ENCODE peak calls at places on chromosome 21, in four cellular contexts. T is K562, N is GM12878, F is GM12891. Q is an unnamed sample.

GRCh38 chr21:17901458-17902092 is 82.4 kb upstream of the C21orf91 start:
- DNase-seq in T (no peak), N (peak), F (no peak), Q (no peak)

GRCh38 chr21:38504056-38504455 is 5.8 kb upstream of the ERG start:
- DNase-seq in T (no peak), N (no peak), F (no peak), Q (no peak)

GRCh38 chr21:16534408-16535099 is 804.8 kb downstream of the USP25 start:
- DNase-seq in T (no peak), N (no peak), F (no peak), Q (no peak)

GRCh38 chr21:38474796-38475195 is 23.5 kb downstream of the ERG start:
- DNase-seq in T (no peak), N (no peak), F (no peak), Q (no peak)

GRCh38 chr21:17045214-17045835 is 467.5 kb upstream of the CXADR start:
- DNase-seq in T (no peak), N (no peak), F (no peak), Q (no peak)

GRCh38 chr21:15062566-15062965 is 2.2 kb downstream of the NRIP1 start:
- DNase-seq in T (no peak), N (no peak), F (no peak), Q (no peak)

GRCh38 chr21:30958737-30959136 is 77.4 kb upstream of the KRTAP11-1 start:
- DNase-seq in T (no peak), N (no peak), F (no peak), Q (no peak)

GRCh38 chr21:35840949-35841348 is 219.4 kb downstream of the SETD4 start:
- DNase-seq in T (no peak), N (no peak), F (no peak), Q (no peak)

GRCh38 chr21:32386195-32386870 is 6.5 kb downstream of the URB1 start:
- DNase-seq in T (no peak), N (no peak), F (no peak), Q (no peak)

GRCh38 chr21:32256226-32256625 is 22.6 kb downstream of the MIS18A start:
- DNase-seq in T (no peak), N (no peak), F (no peak), Q (no peak)

GRCh38 chr21:32389337-32390015 is 3.3 kb downstream of the URB1 start:
- DNase-seq in T (no peak), N (no peak), F (no peak), Q (no peak)

GRCh38 chr21:16509466-16509865 is 779.7 kb downstream of the USP25 start:
- DNase-seq in T (no peak), N (no peak), F (no peak), Q (no peak)

GRCh38 chr21:39125752-39126485 is 57.3 kb downstream of the PSMG1 start:
- DNase-seq in T (no peak), N (no peak), F (no peak), Q (no peak)

GRCh38 chr21:17848228-17848627 is 29.1 kb upstream of the C21orf91 start:
- DNase-seq in T (no peak), N (peak), F (peak), Q (peak)

GRCh38 chr21:37435120-37435519 is 68.5 kb downstream of the DYRK1A start:
- DNase-seq in T (peak), N (no peak), F (no peak), Q (no peak)

GRCh38 chr21:35154788-35155187 is 105.7 kb upstream of the RUNX1 start:
- DNase-seq in T (peak), N (no peak), F (no peak), Q (no peak)

GRCh38 chr21:36065497-36066036 is 4.3 kb upstream of the CBR1 start:
- DNase-seq in T (no peak), N (no peak), F (no peak), Q (no peak)

GRCh38 chr21:16302851-16303282 is 573.1 kb downstream of the USP25 start:
- DNase-seq in T (no peak), N (no peak), F (no peak), Q (no peak)

GRCh38 chr21:25025596-25025995 is 581.7 kb downstream of the MRPL39 start:
- DNase-seq in T (no peak), N (no peak), F (no peak), Q (no peak)

GRCh38 chr21:37642493-37642892 is 273.8 kb downstream of the KCNJ6 start:
- DNase-seq in T (peak), N (no peak), F (no peak), Q (no peak)

GRCh38 chr21:19507682-19508260 is 1104.2 kb upstream of the TMPRSS15 start:
- DNase-seq in T (peak), N (no peak), F (no peak), Q (no peak)

GRCh38 chr21:37914211-37914900 is 1.9 kb downstream of the KCNJ6 start:
- DNase-seq in T (peak), N (no peak), F (no peak), Q (no peak)

GRCh38 chr21:38869946-38870345 is 64.2 kb downstream of the ETS2 start:
- DNase-seq in T (no peak), N (no peak), F (no peak), Q (no peak)

GRCh38 chr21:36310016-36310415 is 10.0 kb upstream of the MORC3 start:
- DNase-seq in T (no peak), N (peak), F (no peak), Q (no peak)

GRCh38 chr21:17818158-17819113 is 720 bp downstream of the C21orf91 start:
- DNase-seq in T (no peak), N (no peak), F (peak), Q (no peak)

GRCh38 chr21:21165063-21165645 is 166.9 kb downstream of the NCAM2 start:
- DNase-seq in T (no peak), N (no peak), F (no peak), Q (no peak)

GRCh38 chr21:14977814-14978213 is 87.0 kb downstream of the NRIP1 start:
- DNase-seq in T (peak), N (no peak), F (no peak), Q (no peak)

GRCh38 chr21:15929536-15929935 is 199.8 kb downstream of the USP25 start:
- DNase-seq in T (no peak), N (no peak), F (no peak), Q (no peak)

GRCh38 chr21:36753556-36753955 is 54.6 kb downstream of the SIM2 start:
- DNase-seq in T (no peak), N (no peak), F (no peak), Q (no peak)

GRCh38 chr21:27802816-27803475 is 836.1 kb upstream of the ADAMTS5 start:
- DNase-seq in T (peak), N (no peak), F (no peak), Q (no peak)

GRCh38 chr21:15065381-15066230 is 806 bp upstream of the NRIP1 start:
- DNase-seq in T (peak), N (no peak), F (no peak), Q (no peak)

GRCh38 chr21:17231771-17232170 is 281.1 kb upstream of the CXADR start:
- DNase-seq in T (no peak), N (no peak), F (no peak), Q (no peak)

DNA sequence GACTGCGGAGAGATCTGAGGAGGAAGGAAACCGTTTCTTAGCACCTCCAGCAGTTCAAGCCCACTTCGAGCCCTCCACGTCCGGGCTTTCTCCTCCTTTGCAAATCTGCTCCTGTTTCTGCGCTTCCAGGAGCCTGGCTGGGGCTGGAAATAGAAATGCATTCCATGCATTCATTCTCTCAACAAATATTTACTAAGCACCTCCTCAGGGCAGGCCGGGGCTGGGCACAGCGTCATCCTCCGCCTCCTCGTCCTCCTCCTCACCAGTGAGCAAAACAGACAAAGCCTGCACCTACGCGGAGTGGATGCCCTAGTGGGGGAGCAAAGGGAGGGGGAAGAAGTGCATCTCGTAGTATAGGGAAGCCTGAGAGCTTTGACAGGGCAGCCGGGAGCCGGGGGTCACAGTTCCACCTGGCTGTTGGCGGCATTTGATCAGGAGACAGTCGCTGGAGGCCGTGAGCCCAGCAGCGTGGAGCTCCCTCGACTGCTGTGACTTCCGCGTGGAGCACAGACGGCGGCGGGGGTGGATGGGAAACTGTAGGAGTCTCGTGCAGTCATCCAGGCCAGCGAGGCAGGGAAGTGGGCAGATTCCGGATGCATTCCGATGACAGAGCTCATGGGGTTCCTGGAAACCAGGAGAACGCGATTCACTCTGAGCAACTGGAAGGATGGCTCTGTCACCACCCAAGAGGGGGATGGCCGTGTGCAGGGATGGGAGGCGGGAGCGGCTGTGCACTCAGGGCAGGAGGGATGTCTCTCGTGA is 93.4 kb downstream of the SIK1 start:
- DNase-seq in T (no peak), N (no peak), F (no peak), Q (no peak)
- TF ChIP-seq POLR2A in T (no peak), N (no peak), F (no peak), Q (no peak)

GRCh38 chr21:26043891-26044290 is 126.7 kb downstream of the APP start:
- DNase-seq in T (no peak), N (no peak), F (no peak), Q (no peak)

GRCh38 chr21:26042181-26042876 is 128.2 kb downstream of the APP start:
- DNase-seq in T (no peak), N (no peak), F (no peak), Q (no peak)

GRCh38 chr21:26047279-26047967 is 123.1 kb downstream of the APP start:
- DNase-seq in T (no peak), N (no peak), F (no peak), Q (no peak)

GRCh38 chr21:26041441-26042180 is 129.0 kb downstream of the APP start:
- DNase-seq in T (no peak), N (no peak), F (no peak), Q (no peak)
- TF ChIP-seq TAF1 in T (no peak), N (no peak), F (no peak), Q (no peak)

DNA sequence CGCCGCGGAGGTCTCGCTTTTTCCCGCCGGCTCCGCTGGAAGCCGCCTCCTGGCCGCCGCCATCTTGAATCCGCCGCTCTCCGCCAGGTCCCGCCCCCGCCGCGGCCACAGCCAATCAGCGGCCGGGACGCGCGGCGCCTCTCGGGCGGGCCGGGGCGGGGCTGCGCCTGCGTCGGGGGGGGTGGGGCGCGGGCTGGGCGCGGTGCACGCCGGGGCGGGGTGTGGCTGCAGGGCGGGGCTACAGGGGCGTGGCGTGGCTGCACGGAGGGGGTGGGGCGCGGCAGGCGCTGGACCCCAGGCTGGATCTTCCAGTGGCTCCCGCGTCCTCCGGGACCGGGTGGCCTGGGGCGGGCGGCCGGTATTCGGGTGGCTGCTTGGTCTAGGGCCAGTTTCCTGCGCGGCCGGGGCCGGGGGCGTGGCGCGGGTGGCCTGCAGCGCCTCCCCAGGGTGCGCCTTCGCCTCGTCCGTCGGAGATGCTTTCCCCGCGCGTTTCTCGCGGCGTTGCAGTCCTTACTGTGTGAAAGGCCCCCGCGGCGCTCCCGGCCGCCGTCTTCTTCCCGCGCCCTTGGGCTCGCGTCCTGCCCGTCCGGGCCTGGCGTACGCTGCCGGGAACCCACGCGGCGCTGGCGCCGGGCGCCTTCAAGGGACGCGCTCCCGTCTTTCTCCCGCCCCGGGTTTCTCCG is 575 bp downstream of the PCNT start:
- DNase-seq in T (peak), N (no peak), F (peak), Q (peak)
- TF ChIP-seq POLR2AphosphoS5 in T (peak), N (no peak), F (no peak), Q (no peak)

DNA sequence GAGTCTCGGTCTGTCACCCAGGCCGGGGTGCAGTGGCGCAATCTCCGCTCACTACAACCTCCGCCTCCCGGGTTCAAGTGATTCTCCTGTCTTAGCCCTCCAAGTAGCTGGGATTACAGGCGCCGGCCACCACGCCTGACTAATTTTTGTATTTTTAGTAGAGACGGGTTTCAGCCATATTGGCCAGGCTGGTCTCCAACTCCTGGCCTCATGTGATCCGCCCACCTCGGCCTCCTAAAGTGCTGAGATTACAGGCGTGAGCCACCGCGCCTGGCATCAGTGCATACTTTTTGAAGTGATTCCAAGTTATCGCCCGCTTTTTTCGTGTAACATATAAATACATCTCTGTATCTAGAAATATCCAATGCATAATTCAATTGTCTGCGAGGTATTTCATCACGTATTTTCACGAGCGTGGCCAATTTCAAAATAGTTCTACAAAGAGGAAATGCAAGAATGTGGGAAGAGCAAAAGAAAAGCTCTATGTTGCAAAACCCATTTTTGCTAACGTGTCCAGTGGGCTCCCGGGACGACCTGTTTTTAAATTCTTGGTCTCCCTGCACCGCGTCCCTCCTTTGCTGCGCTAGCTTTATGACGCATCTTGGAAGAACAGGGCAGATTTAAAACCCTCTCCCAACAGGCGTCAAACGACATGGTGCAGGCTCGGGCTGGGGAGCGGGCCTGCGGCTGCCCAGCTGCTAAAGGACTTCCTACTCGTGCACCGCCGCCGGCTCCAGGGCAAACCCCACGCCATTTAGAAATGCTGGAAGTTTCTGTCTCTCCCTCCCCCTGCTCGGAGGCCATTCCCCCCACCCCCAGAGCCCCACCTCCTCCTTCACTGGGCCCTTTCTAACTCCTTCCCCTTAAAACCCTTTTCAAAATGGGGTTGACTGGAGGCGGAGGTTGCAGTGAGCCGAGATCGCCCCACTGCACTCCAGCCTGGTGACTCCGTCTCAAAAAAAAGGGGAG is 918 bp upstream of the IFNGR2 start:
- DNase-seq in T (no peak), N (no peak), F (peak), Q (peak)
- TF ChIP-seq POLR2A in T (no peak), N (no peak), F (no peak), Q (no peak)

GRCh38 chr21:45371649-45372048 is 33.3 kb upstream of the COL18A1 start:
- DNase-seq in T (no peak), N (no peak), F (no peak), Q (no peak)

GRCh38 chr21:45374826-45375455 is 30.0 kb upstream of the COL18A1 start:
- DNase-seq in T (no peak), N (no peak), F (no peak), Q (no peak)

GRCh38 chr21:45373991-45374816 is 30.8 kb upstream of the COL18A1 start:
- DNase-seq in T (no peak), N (no peak), F (no peak), Q (no peak)

GRCh38 chr21:45371092-45371491 is 33.9 kb upstream of the COL18A1 start:
- DNase-seq in T (no peak), N (no peak), F (no peak), Q (no peak)

GRCh38 chr21:45372732-45373355 is 32.1 kb upstream of the COL18A1 start:
- DNase-seq in T (no peak), N (no peak), F (no peak), Q (no peak)
- TF ChIP-seq TAF1 in T (no peak), N (no peak), F (no peak), Q (no peak)

GRCh38 chr21:29261555-29262540 is 36.9 kb upstream of the BACH1 start:
- DNase-seq in T (no peak), N (no peak), F (no peak), Q (no peak)

GRCh38 chr21:29257701-29258100 is 41.0 kb upstream of the BACH1 start:
- DNase-seq in T (no peak), N (no peak), F (no peak), Q (no peak)

GRCh38 chr21:29260461-29260860 is 38.3 kb upstream of the BACH1 start:
- DNase-seq in T (no peak), N (no peak), F (no peak), Q (no peak)

GRCh38 chr21:29256125-29256895 is 42.4 kb upstream of the BACH1 start:
- DNase-seq in T (no peak), N (no peak), F (no peak), Q (no peak)

DNA sequence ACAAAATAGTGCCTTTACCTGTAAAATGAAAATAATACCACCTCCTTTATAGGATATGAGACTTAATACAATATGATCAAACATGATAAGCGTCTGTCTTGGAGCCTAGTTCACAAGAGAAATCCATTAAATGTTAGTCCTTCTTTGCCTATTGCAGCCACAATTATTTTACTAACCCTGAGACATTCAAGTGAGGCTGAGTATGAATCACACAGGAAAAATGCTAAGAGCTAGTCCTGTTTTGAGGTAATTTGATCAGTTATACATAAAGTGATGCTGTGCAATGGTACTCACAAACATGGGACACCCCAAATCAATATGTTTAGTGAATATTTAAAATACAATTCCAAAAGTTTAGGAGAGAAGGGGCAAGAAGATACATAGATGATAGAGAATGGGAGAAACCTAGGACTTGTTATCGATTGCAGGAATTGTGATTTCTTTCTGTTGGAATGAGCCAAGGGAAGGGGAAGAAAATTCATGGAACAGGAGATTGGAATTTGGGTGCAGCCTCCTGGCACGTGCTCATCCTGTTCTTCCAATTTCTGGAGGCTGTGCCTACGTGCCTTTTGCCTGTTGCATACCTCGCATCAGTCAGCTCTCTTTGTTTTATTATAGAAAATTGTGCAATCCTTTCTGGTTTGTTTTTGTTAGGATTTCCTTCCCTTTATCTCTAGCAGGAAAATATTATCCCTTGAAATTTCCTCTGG is 39.9 kb upstream of the BACH1 start:
- DNase-seq in T (no peak), N (no peak), F (no peak), Q (no peak)
- TF ChIP-seq POLR2AphosphoS5 in T (no peak), N (no peak), F (no peak), Q (no peak)

GRCh38 chr21:41361786-41362604 is at the start of gene MX2:
- DNase-seq in T (no peak), N (peak), F (peak), Q (peak)
- TF ChIP-seq POLR2A in T (no peak), N (peak), F (peak), Q (peak)

Q was measured in GM12892.